ENCODE peak calls at places on chromosome 5, in four cellular contexts. One of them, this sample, is unnamed.

GRCh38 chr5:120872292-120872691 is 408.2 kb downstream of the PRR16 start:
- DNase-seq in sigmoid colon: no peak
- DNase-seq in HCT116: no peak
- DNase-seq in transverse colon: no peak
- DNase-seq in this sample: no peak

GRCh38 chr5:93461751-93462150 is 119.3 kb downstream of the NR2F1-AS1 start:
- DNase-seq in sigmoid colon: no peak
- DNase-seq in transverse colon: no peak
- DNase-seq in HCT116: no peak
- DNase-seq in this sample: no peak

GRCh38 chr5:61496406-61497307 is 164.6 kb downstream of the ZSWIM6 start:
- DNase-seq in sigmoid colon: no peak
- DNase-seq in HCT116: no peak
- DNase-seq in transverse colon: no peak
- DNase-seq in this sample: no peak

GRCh38 chr5:14665949-14666741 is 1.6 kb downstream of the OTULIN start:
- DNase-seq in sigmoid colon: no peak
- DNase-seq in HCT116: no peak
- DNase-seq in transverse colon: peak
- DNase-seq in this sample: no peak

GRCh38 chr5:61280766-61281427 is 51.2 kb upstream of the ZSWIM6 start:
- DNase-seq in transverse colon: peak
- DNase-seq in sigmoid colon: peak
- DNase-seq in HCT116: no peak
- DNase-seq in this sample: no peak

GRCh38 chr5:179893958-179894895 is 13.5 kb downstream of the TBC1D9B start:
- DNase-seq in HCT116: no peak
- DNase-seq in transverse colon: no peak
- DNase-seq in sigmoid colon: no peak
- DNase-seq in this sample: no peak

GRCh38 chr5:96638566-96638965 is 23.6 kb upstream of the CAST start:
- DNase-seq in HCT116: no peak
- DNase-seq in transverse colon: no peak
- DNase-seq in sigmoid colon: no peak
- DNase-seq in this sample: no peak

GRCh38 chr5:102922839-102923477 is 167.9 kb downstream of the PAM start:
- DNase-seq in sigmoid colon: no peak
- DNase-seq in HCT116: no peak
- DNase-seq in transverse colon: peak
- DNase-seq in this sample: no peak

GRCh38 chr5:38925154-38925925 is 79.5 kb downstream of the OSMR start:
- DNase-seq in transverse colon: no peak
- DNase-seq in sigmoid colon: no peak
- DNase-seq in HCT116: no peak
- DNase-seq in this sample: no peak

DNA sequence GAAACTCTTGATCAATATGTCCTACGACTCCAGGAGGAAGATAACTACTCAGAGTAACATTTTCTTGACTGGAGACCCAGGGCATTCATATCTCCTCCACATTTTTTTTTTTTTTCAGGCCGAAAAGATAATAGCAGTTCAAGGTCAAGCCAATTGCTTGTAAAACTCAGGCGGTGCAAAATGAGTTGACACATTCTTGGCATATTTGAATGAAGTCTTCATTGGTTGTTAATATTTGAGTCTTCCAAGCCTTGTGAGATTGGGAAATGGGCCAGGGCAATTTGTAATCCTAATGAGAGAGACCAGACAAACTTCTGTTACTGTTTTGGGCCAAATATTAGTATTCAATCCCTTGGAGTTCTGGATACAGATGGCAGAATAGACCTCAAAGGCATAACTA is 138.6 kb downstream of the KCTD16 start:
- DNase-seq in HCT116: no peak
- DNase-seq in sigmoid colon: no peak
- DNase-seq in transverse colon: no peak
- DNase-seq in this sample: no peak
- TF ChIP-seq CTCF in HCT116: no peak
- TF ChIP-seq CTCF in sigmoid colon: no peak
- TF ChIP-seq CTCF in transverse colon: no peak
- TF ChIP-seq CTCF in this sample: no peak

DNA sequence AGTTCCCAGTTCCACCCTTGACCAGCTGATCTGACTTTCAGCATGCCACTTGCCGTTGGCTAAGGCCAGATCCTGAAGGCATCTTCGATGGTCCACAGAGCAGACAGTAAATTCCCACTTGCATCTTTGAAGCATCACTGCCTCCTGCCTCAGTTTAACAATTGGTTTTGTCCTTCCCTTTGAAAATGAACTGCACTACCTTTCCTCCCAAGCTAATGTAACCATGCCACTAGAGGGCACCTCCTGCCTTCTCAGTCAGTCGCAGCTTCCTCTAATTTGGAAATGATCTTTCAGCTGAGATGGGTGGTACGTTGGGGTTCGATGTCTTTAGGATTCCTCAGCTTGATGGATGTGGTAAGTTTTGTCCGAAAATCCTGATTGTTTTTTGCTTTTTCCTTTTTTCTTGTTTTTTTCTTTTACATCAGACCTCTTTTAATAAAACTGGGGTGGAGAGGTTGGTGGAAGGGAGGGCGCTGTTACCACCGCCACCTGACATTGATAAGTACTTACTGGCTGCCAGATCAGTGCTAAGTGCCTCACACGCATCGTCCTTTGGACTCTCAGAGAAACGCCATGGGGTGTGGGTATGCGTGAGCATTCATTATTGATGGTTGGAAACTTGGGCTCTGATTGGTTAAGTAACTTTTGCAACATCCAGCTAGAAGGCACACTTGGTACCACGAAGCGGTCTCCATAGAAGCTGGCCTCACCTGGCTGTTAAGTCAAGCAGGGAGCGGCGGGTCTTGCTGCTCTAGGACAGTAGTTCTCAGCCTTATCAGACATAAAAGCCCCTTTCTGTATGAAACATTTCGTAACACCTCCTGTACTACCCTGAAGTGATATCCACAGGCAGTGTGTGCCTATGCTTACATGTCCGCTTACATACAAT is 16.9 kb downstream of the PTTG1 start:
- DNase-seq in transverse colon: peak
- DNase-seq in sigmoid colon: no peak
- DNase-seq in HCT116: peak
- DNase-seq in this sample: peak
- TF ChIP-seq POLR2AphosphoS5 in transverse colon: no peak
- TF ChIP-seq POLR2AphosphoS5 in sigmoid colon: no peak
- TF ChIP-seq POLR2AphosphoS5 in HCT116: no peak
- TF ChIP-seq POLR2AphosphoS5 in this sample: no peak

GRCh38 chr5:175593794-175594193 is 64.1 kb upstream of the HRH2 start:
- DNase-seq in sigmoid colon: no peak
- DNase-seq in HCT116: no peak
- DNase-seq in transverse colon: no peak
- DNase-seq in this sample: no peak

GRCh38 chr5:175591293-175591692 is 66.6 kb upstream of the HRH2 start:
- DNase-seq in transverse colon: no peak
- DNase-seq in sigmoid colon: no peak
- DNase-seq in HCT116: no peak
- DNase-seq in this sample: no peak

GRCh38 chr5:175588709-175589429 is 69.0 kb upstream of the HRH2 start:
- DNase-seq in sigmoid colon: no peak
- DNase-seq in transverse colon: no peak
- DNase-seq in HCT116: no peak
- DNase-seq in this sample: no peak

GRCh38 chr5:175590471-175590881 is 67.4 kb upstream of the HRH2 start:
- DNase-seq in transverse colon: no peak
- DNase-seq in sigmoid colon: no peak
- DNase-seq in HCT116: no peak
- DNase-seq in this sample: no peak

DNA sequence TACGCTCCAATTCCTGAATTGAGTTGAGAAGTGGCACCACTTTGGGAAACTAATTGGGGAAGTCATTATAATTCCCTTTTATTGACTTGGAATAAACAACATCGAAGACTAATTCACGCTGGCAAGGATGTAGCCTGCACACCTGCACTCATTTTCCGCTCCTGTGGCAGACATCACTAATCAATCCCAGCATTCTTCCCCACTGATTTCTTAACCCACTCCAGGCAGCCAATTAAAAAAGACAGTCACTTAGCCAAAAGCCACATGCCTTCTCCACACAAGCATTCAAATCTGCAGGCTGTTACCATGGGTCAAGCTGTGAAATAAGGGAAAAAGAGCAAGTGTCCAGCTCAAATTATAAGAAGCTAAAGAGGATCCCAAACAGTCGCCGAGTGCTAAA is 68.2 kb upstream of the HRH2 start:
- DNase-seq in sigmoid colon: no peak
- DNase-seq in transverse colon: no peak
- DNase-seq in HCT116: no peak
- DNase-seq in this sample: no peak
- TF ChIP-seq CTCF in sigmoid colon: no peak
- TF ChIP-seq CTCF in transverse colon: no peak
- TF ChIP-seq CTCF in HCT116: no peak
- TF ChIP-seq CTCF in this sample: no peak

GRCh38 chr5:127796207-127796606 is 93.0 kb downstream of the CCDC192 start:
- DNase-seq in transverse colon: no peak
- DNase-seq in sigmoid colon: no peak
- DNase-seq in HCT116: no peak
- DNase-seq in this sample: no peak

GRCh38 chr5:127802477-127802865 is 99.3 kb downstream of the CCDC192 start:
- DNase-seq in HCT116: no peak
- DNase-seq in sigmoid colon: no peak
- DNase-seq in transverse colon: no peak
- DNase-seq in this sample: no peak

GRCh38 chr5:127801751-127802476 is 98.7 kb downstream of the CCDC192 start:
- DNase-seq in transverse colon: no peak
- DNase-seq in HCT116: no peak
- DNase-seq in sigmoid colon: no peak
- DNase-seq in this sample: no peak

GRCh38 chr5:127793879-127794278 is 90.7 kb downstream of the CCDC192 start:
- DNase-seq in HCT116: no peak
- DNase-seq in transverse colon: no peak
- DNase-seq in sigmoid colon: no peak
- DNase-seq in this sample: no peak

DNA sequence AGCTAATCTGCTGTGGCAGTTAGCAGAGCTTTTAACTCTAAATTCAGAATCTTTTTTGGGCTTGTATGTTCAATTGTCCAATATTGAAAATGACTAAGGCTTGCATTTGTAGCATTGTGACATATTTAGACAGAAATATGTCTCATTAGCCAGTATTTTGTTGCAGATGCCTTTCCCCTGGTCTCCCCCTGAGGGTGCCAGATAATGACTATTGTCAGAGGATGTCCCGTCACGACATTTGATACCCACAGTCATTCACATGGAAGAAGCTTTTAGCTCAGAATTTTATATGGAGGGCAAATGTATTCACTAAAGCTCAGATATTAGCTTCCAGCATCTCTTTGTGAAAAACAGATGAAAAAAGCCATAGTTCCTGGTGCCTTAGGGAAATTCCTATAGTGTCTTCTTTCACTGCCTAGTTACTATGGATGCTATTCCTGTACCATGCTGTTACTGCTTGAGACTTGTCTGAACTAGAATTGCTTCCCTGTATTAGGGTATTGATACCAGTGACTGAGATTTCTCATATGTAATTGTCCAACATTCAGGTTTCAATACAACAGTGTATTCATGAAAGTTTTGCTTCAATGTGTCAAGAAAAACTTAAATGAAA is 96.2 kb downstream of the CCDC192 start:
- DNase-seq in transverse colon: no peak
- DNase-seq in HCT116: no peak
- DNase-seq in sigmoid colon: no peak
- DNase-seq in this sample: no peak
- TF ChIP-seq POLR2AphosphoS5 in transverse colon: no peak
- TF ChIP-seq POLR2AphosphoS5 in HCT116: no peak
- TF ChIP-seq POLR2AphosphoS5 in sigmoid colon: no peak
- TF ChIP-seq POLR2AphosphoS5 in this sample: no peak

GRCh38 chr5:126595486-126596083 is 566 bp upstream of the ALDH7A1 start:
- DNase-seq in HCT116: no peak
- DNase-seq in sigmoid colon: no peak
- DNase-seq in transverse colon: no peak
- DNase-seq in this sample: no peak
- TF ChIP-seq CTCF in HCT116: no peak
- TF ChIP-seq CTCF in sigmoid colon: no peak
- TF ChIP-seq CTCF in transverse colon: no peak
- TF ChIP-seq CTCF in this sample: peak

GRCh38 chr5:154860123-154860522 is 1.7 kb downstream of the CNOT8 start:
- DNase-seq in transverse colon: peak
- DNase-seq in sigmoid colon: peak
- DNase-seq in HCT116: no peak
- DNase-seq in this sample: no peak
- TF ChIP-seq POLR2AphosphoS5 in transverse colon: peak
- TF ChIP-seq POLR2AphosphoS5 in sigmoid colon: no peak
- TF ChIP-seq POLR2AphosphoS5 in HCT116: no peak
- TF ChIP-seq POLR2AphosphoS5 in this sample: no peak

GRCh38 chr5:11310158-11310557 is 549.1 kb upstream of the DAP start:
- DNase-seq in sigmoid colon: no peak
- DNase-seq in transverse colon: no peak
- DNase-seq in HCT116: no peak
- DNase-seq in this sample: no peak

GRCh38 chr5:11311731-11312130 is 550.7 kb upstream of the DAP start:
- DNase-seq in HCT116: no peak
- DNase-seq in transverse colon: no peak
- DNase-seq in sigmoid colon: no peak
- DNase-seq in this sample: no peak

GRCh38 chr5:11306365-11306764 is 545.3 kb upstream of the DAP start:
- DNase-seq in sigmoid colon: no peak
- DNase-seq in HCT116: no peak
- DNase-seq in transverse colon: no peak
- DNase-seq in this sample: no peak

DNA sequence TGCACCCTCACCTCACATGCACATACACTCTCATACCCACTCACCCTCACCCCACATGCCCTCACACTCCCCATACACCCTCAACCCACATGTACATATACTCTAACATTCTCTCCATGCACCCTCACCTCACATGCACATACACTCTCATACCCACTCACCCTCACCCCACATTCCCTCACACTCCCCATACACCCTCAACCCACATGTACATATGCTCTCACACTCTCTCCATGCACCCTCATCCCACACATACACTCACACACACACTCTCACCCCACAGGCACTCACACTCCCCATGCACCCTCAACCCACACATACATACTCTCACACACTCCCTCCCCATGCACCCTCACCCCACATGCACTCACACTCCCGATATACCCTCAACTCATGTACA is 550.2 kb upstream of the DAP start:
- DNase-seq in transverse colon: no peak
- DNase-seq in HCT116: no peak
- DNase-seq in sigmoid colon: no peak
- DNase-seq in this sample: no peak
- TF ChIP-seq CTCF in transverse colon: no peak
- TF ChIP-seq CTCF in HCT116: no peak
- TF ChIP-seq CTCF in sigmoid colon: no peak
- TF ChIP-seq CTCF in this sample: no peak

GRCh38 chr5:11733840-11734192 is 170.4 kb downstream of the CTNND2 start:
- DNase-seq in transverse colon: no peak
- DNase-seq in HCT116: no peak
- DNase-seq in sigmoid colon: no peak
- DNase-seq in this sample: no peak
- TF ChIP-seq POLR2AphosphoS5 in transverse colon: no peak
- TF ChIP-seq POLR2AphosphoS5 in HCT116: no peak
- TF ChIP-seq POLR2AphosphoS5 in sigmoid colon: no peak
- TF ChIP-seq POLR2AphosphoS5 in this sample: no peak

GRCh38 chr5:135891804-135892203 is 3.8 kb downstream of the IL9 start:
- DNase-seq in sigmoid colon: no peak
- DNase-seq in HCT116: no peak
- DNase-seq in transverse colon: no peak
- DNase-seq in this sample: no peak
- TF ChIP-seq CTCF in sigmoid colon: no peak
- TF ChIP-seq CTCF in HCT116: peak
- TF ChIP-seq CTCF in transverse colon: no peak
- TF ChIP-seq CTCF in this sample: peak